ENCODE peak calls at places on chromosomes 11 and 22, in five cellular contexts. E is mesenchymal stem cell, I is neuronal stem cell, R is H1, N is trophoblast cell. K is an unnamed sample.

GRCh38 chr11:129359748-129360147 is 15.9 kb upstream of the BARX2 start:
- DNase-seq in I (no peak), R (no peak), E (no peak), N (no peak), K (no peak)

GRCh38 chr22:48940988-48941902 is 886.4 kb downstream of the BRD1 start:
- DNase-seq in N (no peak), E (no peak), I (no peak), R (no peak), K (peak; percentile 12)

GRCh38 chr11:8614497-8614896 is 20.5 kb upstream of the STK33 start:
- DNase-seq in R (no peak), E (no peak), I (no peak), N (no peak), K (no peak)

GRCh38 chr11:113567097-113567496 is 91.9 kb upstream of the DRD2 start:
- DNase-seq in E (no peak), I (no peak), N (no peak), R (no peak), K (no peak)

GRCh38 chr22:37126882-37127281 is 17.4 kb upstream of the TMPRSS6 start:
- DNase-seq in N (no peak), R (no peak), E (no peak), I (no peak), K (peak; percentile 56)

GRCh38 chr22:42608481-42609361 is 6.0 kb downstream of the POLDIP3 start:
- DNase-seq in I (peak; percentile 33), N (peak; percentile 23), R (no peak), E (peak; percentile 75), K (no peak)

GRCh38 chr11:78564889-78565467 is 9.7 kb downstream of the NARS2 start:
- DNase-seq in I (no peak), E (no peak), N (no peak), R (no peak), K (no peak)

GRCh38 chr11:32478277-32478731 is 43.0 kb upstream of the WT1 start:
- DNase-seq in R (no peak), E (no peak), I (no peak), N (no peak), K (no peak)

GRCh38 chr11:59012942-59013256 is 73.2 kb upstream of the GLYATL1B start:
- DNase-seq in I (no peak), R (no peak), N (no peak), E (no peak), K (no peak)

GRCh38 chr11:22768281-22768680 is 61.3 kb downstream of the SVIP start:
- DNase-seq in E (no peak), N (no peak), I (no peak), R (no peak), K (no peak)

GRCh38 chr22:48650323-48651035 is 1177.2 kb downstream of the BRD1 start:
- DNase-seq in I (no peak), R (no peak), N (no peak), E (no peak), K (no peak)

GRCh38 chr11:17745032-17745772 is 10.6 kb downstream of the KCNC1 start:
- DNase-seq in R (no peak), E (no peak), N (no peak), I (no peak), K (no peak)

GRCh38 chr11:86202013-86202336 is 42.6 kb upstream of the EED start:
- DNase-seq in I (no peak), N (no peak), E (no peak), R (no peak), K (no peak)

GRCh38 chr11:134261626-134262488 is 8.5 kb downstream of the ACAD8 start:
- DNase-seq in E (no peak), I (no peak), R (no peak), N (peak; percentile 58), K (peak; percentile 69)

GRCh38 chr11:134501406-134502152 is 89.5 kb upstream of the B3GAT1 start:
- DNase-seq in I (no peak), N (no peak), R (no peak), E (no peak), K (no peak)

GRCh38 chr22:43825651-43826050 is 13.5 kb upstream of the EFCAB6 start:
- DNase-seq in R (no peak), N (no peak), I (no peak), E (no peak), K (peak; percentile 8)

GRCh38 chr11:43396617-43397016 is 37.9 kb downstream of the TTC17 start:
- DNase-seq in I (no peak), R (no peak), E (no peak), N (peak; percentile 79), K (no peak)

GRCh38 chr11:111561801-111562325 is 21.3 kb downstream of the LAYN start:
- DNase-seq in N (peak; percentile 77), I (no peak), R (peak; percentile 29), E (peak; percentile 63), K (no peak)

GRCh38 chr11:119338318-119338890 is 2.3 kb downstream of the C1QTNF5 start:
- DNase-seq in N (peak; percentile 87), I (peak; percentile 88), E (no peak), R (no peak), K (peak; percentile 89)

GRCh38 chr11:124669193-124669592 is 4.3 kb downstream of the SIAE start:
- DNase-seq in I (no peak), R (no peak), E (peak; percentile 49), N (peak; percentile 70), K (peak; percentile 51)

DNA sequence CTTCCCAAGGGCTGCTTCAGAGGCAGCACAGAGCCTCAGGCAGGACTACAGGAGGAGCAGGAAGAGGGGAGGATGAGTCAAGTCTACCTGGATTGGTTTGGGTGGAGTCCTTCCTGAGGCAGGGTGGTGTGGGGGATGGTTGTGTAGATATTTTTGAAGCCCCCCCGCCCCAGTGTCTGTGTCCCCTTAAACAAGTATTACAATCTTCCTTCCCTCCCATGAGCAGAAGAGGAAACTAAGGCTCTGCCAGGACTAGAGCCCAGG is 34.7 kb upstream of the FCHSD2 start:
- DNase-seq in I (no peak), N (no peak), E (no peak), R (no peak), K (no peak)
- H3K14ac ChIP-seq in I (no peak overlapping the region), N (no peak overlapping the region), E (no peak overlapping the region), R (no peak overlapping the region), K (no peak overlapping the region)

GRCh38 chr11:66612458-66612857 is 4.0 kb upstream of the RBM14 start:
- DNase-seq in I (no peak), N (no peak), E (no peak), R (no peak), K (no peak)

GRCh38 chr11:66604161-66604560 is 11.2 kb downstream of the CCS start:
- DNase-seq in R (no peak), E (no peak), N (no peak), I (no peak), K (no peak)

GRCh38 chr11:66603072-66603471 is 10.1 kb downstream of the CCS start:
- DNase-seq in R (no peak), N (no peak), E (no peak), I (no peak), K (no peak)

GRCh38 chr11:66609951-66610617 is 6.3 kb upstream of the RBM14 start:
- DNase-seq in E (no peak), I (no peak), R (no peak), N (no peak), K (no peak)

GRCh38 chr11:66607126-66607834 is 9.2 kb upstream of the RBM14 start:
- DNase-seq in N (peak; percentile 18), R (no peak), E (no peak), I (no peak), K (no peak)
- H2BK12ac ChIP-seq in N (no peak overlapping the region), R (no peak overlapping the region), E (no peak overlapping the region), I (no peak overlapping the region), K (no peak overlapping the region)

GRCh38 chr11:74311352-74311926 is at the start of gene P4HA3:
- DNase-seq in R (peak; percentile 31), E (peak; percentile 40), I (peak; percentile 39), N (peak; percentile 67), K (peak; percentile 87)
- H3K9ac ChIP-seq in R (peak within 1 kb of the TSS; percentile 67), E (peak within 1 kb of the TSS; percentile 63), I (peak within 1 kb of the TSS; percentile 38), N (no peak within 1 kb of the TSS), K (no peak within 1 kb of the TSS)

DNA sequence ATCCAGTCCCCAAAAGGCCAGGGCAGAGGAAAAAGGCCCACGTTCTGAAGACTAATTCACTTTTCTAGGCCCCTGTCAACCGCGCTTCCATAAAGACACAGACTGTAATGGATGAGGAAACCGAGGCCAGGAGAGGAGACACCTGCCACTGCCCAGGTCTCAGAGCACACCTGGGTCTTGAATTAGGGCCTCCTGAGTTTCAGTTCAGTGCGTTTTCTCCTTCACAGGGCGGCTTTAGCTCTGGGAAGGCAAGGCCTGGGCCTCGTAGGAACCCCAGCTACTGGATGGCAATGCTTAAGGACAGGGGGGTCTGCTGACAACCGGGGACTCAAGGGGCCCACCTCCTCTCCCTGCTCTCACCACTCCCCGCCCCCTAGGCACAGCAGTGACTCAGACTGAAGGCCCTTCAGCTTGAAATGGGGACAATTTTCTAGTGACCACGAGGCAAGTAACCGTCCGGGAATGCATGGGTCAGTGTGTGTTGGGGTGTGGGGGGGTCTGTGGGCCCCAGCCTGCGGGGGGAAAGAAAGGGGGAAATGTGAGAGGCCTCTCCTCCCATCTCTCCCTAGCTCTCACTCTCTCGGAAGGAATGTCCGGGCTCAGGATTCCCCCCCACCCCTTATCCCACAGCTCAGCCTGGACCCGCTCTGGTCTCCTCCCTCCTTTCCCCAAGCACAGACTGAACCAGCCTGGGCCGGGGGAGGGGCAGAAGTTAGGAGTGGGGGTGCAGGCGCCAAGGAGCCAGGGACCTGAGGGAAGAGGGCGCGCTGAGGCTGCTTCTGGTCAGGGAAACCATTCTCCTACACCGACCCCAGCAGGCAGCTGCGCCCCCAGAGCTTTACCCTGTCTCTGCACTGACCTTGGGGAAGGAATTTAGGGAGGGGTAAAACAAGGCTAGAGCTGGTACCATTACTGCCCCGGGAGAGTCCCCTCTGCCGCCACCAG is 17.2 kb downstream of the CREB3L1 start:
- DNase-seq in N (no peak), I (peak; percentile 70), E (peak; percentile 97), R (peak; percentile 53), K (peak; percentile 79)
- H3K14ac ChIP-seq in N (peak overlapping the region; percentile 62), I (no peak overlapping the region), E (no peak overlapping the region), R (no peak overlapping the region), K (peak overlapping the region; percentile 89)

DNA sequence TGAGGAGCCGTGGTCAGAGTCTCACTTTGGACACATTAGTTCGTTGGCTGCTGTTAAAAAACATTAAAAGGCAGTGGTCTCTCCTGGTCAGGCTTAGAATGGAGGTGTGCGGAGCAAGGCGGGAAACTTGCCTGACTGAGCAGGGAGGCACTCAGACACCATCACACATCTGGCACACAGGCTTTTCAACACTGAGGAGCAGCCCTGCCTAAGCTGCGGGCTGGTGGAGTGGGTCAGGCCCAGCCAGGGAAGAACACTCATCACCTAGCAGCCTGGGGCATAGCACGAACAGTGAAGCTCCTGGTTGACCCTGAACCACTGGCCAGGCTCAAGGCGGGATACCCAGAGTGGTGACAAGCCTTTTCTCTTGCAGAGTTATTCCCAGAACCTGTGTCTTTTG is 4.2 kb downstream of the KAT5 start:
- DNase-seq in N (no peak), E (no peak), I (no peak), R (no peak), K (no peak)
- H2BK12ac ChIP-seq in N (no peak overlapping the region), E (no peak overlapping the region), I (no peak overlapping the region), R (no peak overlapping the region), K (no peak overlapping the region)

DNA sequence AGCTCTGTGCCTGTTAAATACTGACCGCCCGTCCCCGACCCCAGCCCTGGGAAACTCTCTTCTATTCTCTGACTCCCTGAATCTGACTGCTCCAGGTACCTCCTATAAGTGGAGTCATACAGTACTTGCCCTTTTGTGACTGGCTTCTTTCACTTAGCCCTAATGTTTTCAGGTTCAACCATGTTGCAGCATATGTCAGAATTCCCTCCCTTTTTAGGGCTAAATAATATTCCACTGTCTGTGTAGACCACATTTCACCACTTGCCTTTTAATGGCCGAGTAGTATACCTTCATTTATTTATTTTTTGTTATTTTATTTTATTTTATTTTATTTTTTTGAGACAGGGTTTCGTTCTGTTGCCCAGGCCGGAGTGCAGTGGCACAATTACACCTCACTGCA is 100.6 kb downstream of the RPS6KA4 start:
- DNase-seq in E (no peak), N (no peak), R (no peak), I (no peak), K (no peak)
- H3K9ac ChIP-seq in E (no peak overlapping the region), N (no peak overlapping the region), R (no peak overlapping the region), I (no peak overlapping the region), K (no peak overlapping the region)